ENCODE peak calls at places on chromosomes 1 and 21, in seven cellular contexts. G is fibroblast of lung, K is KG1, Q is RPMI8226, H is colonic mucosa, F is fibroblast of mammary gland, A is kidney glomerular epithelial cell. W is an unnamed sample.

GRCh38 chr1:224343679-224344078 is 13.0 kb upstream of the CNIH4 start:
- DNase-seq in H (no peak), F (no peak), K (no peak), G (no peak), Q (no peak), A (no peak), W (no peak)

GRCh38 chr1:147567594-147568381 is 26.5 kb downstream of the BCL9 start:
- DNase-seq in Q (no peak), K (no peak), F (no peak), G (no peak), A (no peak), H (no peak), W (no peak)

GRCh38 chr1:240801445-240801844 is 189.5 kb upstream of the GREM2 start:
- DNase-seq in A (no peak), G (no peak), Q (no peak), F (peak), K (no peak), H (no peak), W (no peak)

GRCh38 chr1:23178931-23179330 is 10.3 kb upstream of the LUZP1 start:
- DNase-seq in F (peak), H (no peak), G (no peak), K (peak), A (no peak), Q (peak), W (peak)

GRCh38 chr1:215568287-215568692 is 1.2 kb downstream of the KCTD3 start:
- DNase-seq in A (peak), H (peak), G (peak), K (no peak), Q (peak), F (peak), W (peak)

GRCh38 chr1:177246710-177247588 is 76.2 kb downstream of the BRINP2 start:
- DNase-seq in A (no peak), K (no peak), F (peak), H (no peak), Q (no peak), G (peak), W (no peak)

GRCh38 chr1:154943649-154944421 is 7.3 kb upstream of the PMVK start:
- DNase-seq in Q (peak), K (peak), H (peak), A (peak), G (no peak), F (no peak), W (peak)

GRCh38 chr1:176579087-176579486 is 116.1 kb downstream of the PAPPA2 start:
- DNase-seq in F (no peak), Q (no peak), A (no peak), K (no peak), H (no peak), G (no peak), W (no peak)

GRCh38 chr1:220316291-220316690 is 44.0 kb upstream of the RAB3GAP2 start:
- DNase-seq in F (no peak), A (peak), H (no peak), K (no peak), Q (no peak), G (no peak), W (no peak)

GRCh38 chr1:183230403-183230802 is 44.3 kb downstream of the LAMC2 start:
- DNase-seq in K (no peak), A (no peak), H (no peak), G (peak), Q (no peak), F (peak), W (no peak)

GRCh38 chr1:201346337-201346939 is 31.0 kb downstream of the TNNT2 start:
- DNase-seq in G (peak), H (peak), F (peak), A (peak), K (no peak), Q (peak), W (peak)

GRCh38 chr1:88463401-88463800 is 220.7 kb upstream of the PKN2 start:
- DNase-seq in K (no peak), A (no peak), Q (no peak), G (no peak), H (no peak), F (no peak), W (no peak)

GRCh38 chr21:41196990-41197389 is 29.0 kb downstream of the BACE2 start:
- DNase-seq in K (no peak), G (peak), F (peak), Q (no peak), A (peak), H (no peak), W (no peak)

GRCh38 chr1:184860985-184861754 is 106.5 kb upstream of the EDEM3 start:
- DNase-seq in F (no peak), G (no peak), A (no peak), H (no peak), Q (peak), K (no peak), W (peak)

GRCh38 chr21:46667191-46667734 is 31.8 kb downstream of the PRMT2 start:
- DNase-seq in F (peak), H (no peak), K (no peak), A (peak), G (peak), Q (peak), W (no peak)

GRCh38 chr21:39088831-39089380 is 94.3 kb downstream of the PSMG1 start:
- DNase-seq in H (no peak), Q (no peak), A (peak), G (peak), F (peak), K (no peak), W (no peak)

GRCh38 chr1:921011-921837 is 2.5 kb upstream of the SAMD11 start:
- DNase-seq in H (peak), K (peak), G (peak), A (peak), Q (peak), F (peak), W (peak)